ENCODE peak calls at places on chromosome 5, in ten cellular contexts. A is fibroblast of lung, V is IMR-90, P is adrenal gland, Z is stomach, K is thoracic aorta, T is transverse colon, O is ovary, L is right lobe of liver, X is lower lobe of right lung. M is an unnamed sample. For H3K27me3, the result is how much of the 10 kb centered on the place peaks cover.

GRCh38 chr5:5351288-5352089 is 71.0 kb upstream of the ICE1 start:
- DNase-seq in A (peak), V (no peak), P (no peak), Z (no peak), K (no peak), T (no peak), O (no peak), L (no peak), X (no peak), M (no peak)

GRCh38 chr5:135831439-135832262 is 2.8 kb upstream of the SLC25A48 start:
- DNase-seq in A (no peak), V (no peak), P (no peak), Z (no peak), K (no peak), T (no peak), O (no peak), L (no peak), X (no peak), M (no peak)

GRCh38 chr5:177964471-177964870 is 31.6 kb downstream of the PROP1 start:
- DNase-seq in A (no peak), V (no peak), P (no peak), Z (no peak), K (no peak), T (no peak), O (no peak), L (no peak), X (no peak), M (no peak)

GRCh38 chr5:141941307-141941706 is 16.7 kb downstream of the PCDH12 start:
- DNase-seq in A (peak), V (no peak), P (peak), Z (no peak), K (peak), T (no peak), O (no peak), L (no peak), X (no peak), M (no peak)

GRCh38 chr5:16192311-16192710 is 12.7 kb upstream of the MARCHF11 start:
- DNase-seq in A (no peak), V (no peak), P (no peak), Z (no peak), K (no peak), T (no peak), O (no peak), L (no peak), X (no peak), M (no peak)

GRCh38 chr5:40572947-40573346 is 106.8 kb upstream of the PTGER4 start:
- DNase-seq in A (peak), V (peak), P (no peak), Z (no peak), K (no peak), T (no peak), O (no peak), L (no peak), X (no peak), M (no peak)

GRCh38 chr5:126403156-126403555 is 20.1 kb upstream of the GRAMD2B start:
- DNase-seq in A (no peak), V (no peak), P (no peak), Z (no peak), K (no peak), T (no peak), O (no peak), L (no peak), X (no peak), M (no peak)

GRCh38 chr5:65072836-65073620 is 304.3 kb downstream of the CWC27 start:
- DNase-seq in A (peak), V (peak), P (no peak), Z (no peak), K (no peak), T (no peak), O (no peak), L (no peak), X (no peak), M (no peak)

GRCh38 chr5:135887447-135887864 is 8.2 kb downstream of the IL9 start:
- DNase-seq in A (peak), V (peak), P (peak), Z (peak), K (no peak), T (peak), O (peak), L (peak), X (peak), M (peak)

GRCh38 chr5:59128646-59129290 is 545.9 kb downstream of the RAB3C start:
- DNase-seq in A (no peak), V (no peak), P (no peak), Z (no peak), K (no peak), T (no peak), O (no peak), L (no peak), X (no peak), M (no peak)

GRCh38 chr5:68848086-68848485 is 245.7 kb upstream of the SLC30A5 start:
- DNase-seq in A (peak), V (no peak), P (peak), Z (no peak), K (no peak), T (no peak), O (no peak), L (no peak), X (no peak), M (no peak)

GRCh38 chr5:157398310-157398709 is 61.7 kb upstream of the NIPAL4 start:
- DNase-seq in A (no peak), V (no peak), P (no peak), Z (no peak), K (no peak), T (no peak), O (no peak), L (no peak), X (no peak), M (no peak)

GRCh38 chr5:112996830-112997374 is 20.3 kb downstream of the DCP2 start:
- DNase-seq in A (peak), V (peak), P (no peak), Z (no peak), K (no peak), T (no peak), O (no peak), L (no peak), X (no peak), M (no peak)

GRCh38 chr5:150318613-150319483 is 16.1 kb upstream of the ARSI start:
- DNase-seq in A (no peak), V (no peak), P (no peak), Z (no peak), K (no peak), T (no peak), O (no peak), L (no peak), X (no peak), M (no peak)

GRCh38 chr5:137278476-137278875 is 220.7 kb downstream of the SPOCK1 start:
- DNase-seq in A (no peak), V (no peak), P (no peak), Z (no peak), K (no peak), T (no peak), O (no peak), L (no peak), X (no peak), M (no peak)

GRCh38 chr5:150525163-150525562 is 17.2 kb downstream of the NDST1 start:
- DNase-seq in A (no peak), V (no peak), P (no peak), Z (no peak), K (no peak), T (no peak), O (no peak), L (no peak), X (no peak), M (no peak)

GRCh38 chr5:71836084-71836483 is 117.0 kb downstream of the CARTPT start:
- DNase-seq in A (peak), V (peak), P (no peak), Z (no peak), K (no peak), T (no peak), O (no peak), L (no peak), X (no peak), M (no peak)

GRCh38 chr5:139654875-139655491 is 6.8 kb downstream of the CXXC5 start:
- DNase-seq in A (no peak), V (no peak), P (no peak), Z (peak), K (no peak), T (no peak), O (no peak), L (no peak), X (no peak), M (no peak)

GRCh38 chr5:174231961-174232487 is 186.5 kb downstream of the NSG2 start:
- DNase-seq in A (peak), V (no peak), P (peak), Z (no peak), K (no peak), T (no peak), O (no peak), L (no peak), X (no peak), M (no peak)

GRCh38 chr5:178993955-178994579 is 1.1 kb downstream of the GRM6 start:
- DNase-seq in A (no peak), V (no peak), P (no peak), Z (no peak), K (no peak), T (no peak), O (no peak), L (no peak), X (no peak), M (no peak)

GRCh38 chr5:178996156-178996555 is 1.0 kb upstream of the GRM6 start:
- DNase-seq in A (no peak), V (no peak), P (no peak), Z (no peak), K (no peak), T (no peak), O (no peak), L (no peak), X (no peak), M (no peak)

GRCh38 chr5:178994580-178995340 is at the start of gene GRM6:
- DNase-seq in A (no peak), V (no peak), P (no peak), Z (no peak), K (no peak), T (no peak), O (no peak), L (no peak), X (no peak), M (no peak)

GRCh38 chr5:178997191-178997590 is 2.1 kb upstream of the GRM6 start:
- DNase-seq in A (no peak), V (no peak), P (no peak), Z (no peak), K (no peak), T (no peak), O (no peak), L (no peak), X (no peak), M (no peak)

GRCh38 chr5:178995341-178995690 is 196 bp upstream of the GRM6 start:
- DNase-seq in A (no peak), V (no peak), P (no peak), Z (no peak), K (no peak), T (no peak), O (no peak), L (no peak), X (no peak), M (no peak)
- H3K27me3 ChIP-seq in A (under half), V (under half), P (under half), Z (under half), K (under half), T (under half), O (under half), L (under half), X (under half), M (under half)

GRCh38 chr5:162444129-162444762 is 376.7 kb downstream of the GABRG2 start:
- DNase-seq in A (no peak), V (no peak), P (no peak), Z (no peak), K (no peak), T (no peak), O (no peak), L (no peak), X (no peak), M (no peak)
- H3K27me3 ChIP-seq in A (under half), V (under half), P (under half), Z (under half), K (under half), T (under half), O (under half), L (under half), X (under half), M (under half)

GRCh38 chr5:33273985-33274384 is 166.8 kb upstream of the TARS1 start:
- DNase-seq in A (no peak), V (no peak), P (no peak), Z (no peak), K (no peak), T (no peak), O (no peak), L (no peak), X (no peak), M (no peak)
- H3K27me3 ChIP-seq in A (under half), V (under half), P (under half), Z (under half), K (under half), T (under half), O (under half), L (under half), X (under half), M (under half)

GRCh38 chr5:77936365-77936693 is 160.2 kb upstream of the TBCA start:
- DNase-seq in A (no peak), V (no peak), P (no peak), Z (no peak), K (no peak), T (no peak), O (no peak), L (no peak), X (no peak), M (no peak)
- H3K27me3 ChIP-seq in A (under half), V (under half), P (under half), Z (under half), K (under half), T (under half), O (under half), L (under half), X (under half), M (under half)

GRCh38 chr5:1637639-1638481 is 114.1 kb upstream of the LPCAT1 start:
- DNase-seq in A (no peak), V (no peak), P (no peak), Z (no peak), K (no peak), T (no peak), O (no peak), L (peak), X (peak), M (no peak)
- H3K27me3 ChIP-seq in A (under half), V (under half), P (under half), Z (under half), K (under half), T (under half), O (under half), L (under half), X (under half), M (under half)

M was measured in CD8-positive, alpha-beta T cell.